ENCODE peak calls at places on chromosomes 7 and 10, in ten cellular contexts. A is CD8-positive, alpha-beta T cell; D is hepatocyte; G is fibroblast of lung; Q is WTC11; S is foreskin fibroblast; Z is left ventricle myocardium inferior; Y is AG09309; B is nephron progenitor cell; R is colonic mucosa. V is an unnamed sample.
A peak's percentile ranks its signal among the peaks of the same experiment; 100 is the strongest.

GRCh38 chr10:49518566-49518965 is 20.4 kb downstream of the ERCC6 start:
- DNase-seq in A (no peak), S (no peak), B (no peak), Q (no peak), G (no peak), D (no peak), R (no peak), Z (no peak), Y (no peak), V (no peak)

GRCh38 chr7:151058766-151059361 is 525 bp upstream of the SLC4A2 start:
- DNase-seq in S (peak; percentile 51), R (peak; percentile 44), D (peak; percentile 34), B (no peak), A (no peak), Z (no peak), G (no peak), Y (no peak), Q (no peak), V (no peak)

GRCh38 chr7:119270045-119270464 is 1002.9 kb upstream of the KCND2 start:
- DNase-seq in G (peak; percentile 77), Y (no peak), Q (peak; percentile 53), A (no peak), S (peak; percentile 42), R (peak; percentile 33), B (peak; percentile 57), D (peak; percentile 87), Z (no peak), V (peak; percentile 49)

GRCh38 chr10:108957681-108958080 is 965.6 kb downstream of the XPNPEP1 start:
- DNase-seq in A (no peak), G (peak; percentile 3), Z (no peak), Y (no peak), D (no peak), R (no peak), S (no peak), B (no peak), Q (no peak), V (no peak)

GRCh38 chr7:155916926-155917655 is 104.8 kb upstream of the SHH start:
- DNase-seq in Y (no peak), A (no peak), S (peak; percentile 3), Z (no peak), B (no peak), R (no peak), Q (no peak), D (peak; percentile 29), G (peak; percentile 69), V (no peak)

GRCh38 chr7:141785711-141786552 is 4.1 kb upstream of the TAS2R5 start:
- DNase-seq in Z (no peak), Q (no peak), R (no peak), Y (peak; percentile 11), G (peak; percentile 63), D (peak; percentile 55), S (peak; percentile 66), B (peak; percentile 17), A (peak; percentile 12), V (peak; percentile 15)

GRCh38 chr7:132270517-132270916 is 305.8 kb downstream of the PLXNA4 start:
- DNase-seq in R (no peak), A (no peak), Q (no peak), Z (no peak), B (peak; percentile 50), S (peak; percentile 18), D (peak; percentile 27), Y (no peak), G (peak; percentile 38), V (no peak)

GRCh38 chr7:130135208-130136205 is 65.2 kb downstream of the KLHDC10 start:
- DNase-seq in Y (no peak), R (no peak), Z (no peak), B (no peak), S (no peak), D (no peak), Q (no peak), A (no peak), G (no peak), V (no peak)

DNA sequence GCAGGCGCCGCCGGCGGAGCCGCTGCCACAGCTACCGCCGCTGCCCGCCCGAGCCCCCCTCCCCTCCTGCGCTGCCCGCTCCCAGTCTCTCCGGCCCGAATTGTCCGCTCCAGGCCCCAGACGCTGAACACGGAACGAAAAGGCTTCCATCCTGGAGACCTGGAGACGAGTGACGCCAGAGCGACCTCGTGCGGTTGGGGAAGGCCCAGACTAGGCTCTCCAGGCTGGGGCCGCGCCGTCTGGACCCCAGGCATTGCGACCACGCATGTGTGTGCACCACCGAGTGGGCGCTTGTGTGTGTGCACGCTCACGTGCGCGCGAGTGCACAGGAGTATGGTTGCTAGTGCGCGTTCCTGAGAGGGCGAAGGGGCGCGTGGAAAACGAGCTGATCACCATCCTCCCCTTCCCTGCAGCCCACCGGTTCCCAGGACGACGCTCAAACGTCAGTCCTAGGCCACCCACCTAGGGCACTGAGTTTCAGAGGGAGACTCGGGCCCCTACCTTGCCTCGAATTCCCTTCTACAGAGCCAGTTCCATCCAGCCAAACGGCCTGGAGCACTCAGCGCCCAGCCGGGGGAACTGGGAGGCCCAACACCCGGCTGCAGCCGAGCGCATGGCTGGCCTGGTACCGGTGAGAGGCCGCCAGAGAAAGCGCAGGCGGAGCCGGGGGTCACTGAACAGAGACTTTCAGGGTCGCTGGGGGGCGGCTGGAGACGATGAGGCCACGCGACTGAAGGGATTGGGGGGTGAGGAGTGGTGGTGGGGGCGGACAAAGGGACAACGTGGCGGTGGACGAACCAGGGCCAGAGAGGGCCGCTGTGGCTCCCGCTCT is 11.6 kb downstream of the LBX1 start:
- DNase-seq in S (peak; percentile 49), Q (peak; percentile 89), D (peak; percentile 76), B (peak; percentile 85), Y (no peak), G (peak; percentile 30), R (no peak), Z (no peak), A (no peak), V (peak; percentile 83)
- TF ChIP-seq CTCF in S (peak; percentile 21), Q (no peak), D (peak; percentile 52), B (peak; percentile 40), Y (peak; percentile 29), G (peak; percentile 34), R (no peak), Z (peak; percentile 21), A (no peak), V (peak; percentile 24)

DNA sequence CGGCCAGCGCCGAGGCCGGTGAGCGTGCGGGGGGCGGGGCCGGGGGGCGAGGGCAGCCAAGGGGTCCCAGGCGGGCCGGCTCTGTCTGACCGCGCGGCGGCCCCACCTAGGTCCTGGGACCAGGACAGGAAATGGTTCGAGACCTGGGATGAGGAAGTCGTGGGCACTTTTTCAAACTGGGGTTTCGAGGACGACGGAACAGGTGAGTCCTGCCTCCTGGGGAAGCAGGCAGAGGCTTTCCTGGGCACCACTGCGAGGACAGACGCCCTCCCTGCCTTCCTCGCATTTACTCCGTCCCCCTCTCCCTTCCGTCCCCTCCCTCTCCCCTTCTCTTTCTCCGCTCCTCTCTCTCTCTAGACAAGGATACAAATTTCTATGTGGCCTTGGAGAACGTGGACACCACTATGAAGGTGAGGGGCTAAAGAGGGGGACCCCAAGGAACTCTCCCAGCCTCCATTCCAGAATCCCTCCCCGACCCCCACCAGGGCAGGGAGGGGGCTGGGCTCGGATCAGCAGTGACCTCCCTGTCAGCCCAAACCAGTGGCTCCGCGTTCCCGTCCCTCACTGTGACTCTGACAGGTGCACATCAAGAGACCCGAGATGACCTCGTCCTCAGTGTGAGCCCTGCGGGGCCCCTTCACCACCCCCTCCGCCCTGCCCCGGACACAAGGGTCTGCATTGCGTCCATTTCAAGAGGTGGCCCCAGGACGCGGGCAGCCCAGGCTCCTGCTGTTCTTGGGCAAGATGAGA is 2.6 kb upstream of the MUC12 start:
- DNase-seq in B (no peak), G (no peak), A (no peak), Q (peak; percentile 39), S (no peak), D (no peak), Y (no peak), Z (no peak), R (no peak), V (no peak)
- TF ChIP-seq CTCF in B (no peak), G (no peak), A (no peak), Q (no peak), S (no peak), D (no peak), Y (no peak), Z (no peak), R (no peak), V (peak; percentile 43)

DNA sequence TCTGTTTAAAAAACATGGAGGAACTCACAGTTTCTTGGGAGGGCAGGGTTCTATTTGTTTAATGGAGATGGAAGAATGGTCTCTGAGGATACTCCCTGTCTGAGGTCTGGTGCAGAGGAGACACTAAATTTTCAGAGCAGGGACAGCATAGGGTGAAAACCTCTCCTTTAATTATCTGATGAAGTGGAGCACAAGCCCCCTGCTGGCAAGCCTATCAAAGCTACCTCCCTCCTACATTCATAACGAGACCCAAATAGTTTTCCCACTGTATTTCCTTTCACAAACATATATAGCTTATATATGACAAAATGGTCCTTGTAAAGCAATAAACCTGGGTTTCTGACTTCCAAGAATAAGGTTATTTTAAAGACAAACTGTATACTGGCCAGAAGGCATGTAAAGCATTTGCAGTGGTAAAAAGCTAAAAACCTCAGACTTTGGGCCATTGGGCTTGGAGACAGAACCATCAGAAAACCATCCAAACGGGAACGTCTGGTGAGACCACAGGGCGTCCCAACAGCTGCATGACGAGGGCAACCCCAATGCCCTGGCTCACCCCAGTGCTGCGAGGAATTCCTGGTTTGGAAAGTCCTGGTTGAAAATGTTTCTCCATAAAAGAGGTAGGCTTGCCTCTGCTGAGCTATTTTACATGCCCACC is 201.3 kb downstream of the FANK1 start:
- DNase-seq in R (no peak), Z (no peak), Q (no peak), B (no peak), G (no peak), A (no peak), D (no peak), S (no peak), Y (no peak), V (no peak)
- TF ChIP-seq CTCF in R (no peak), Z (peak; percentile 30), Q (no peak), B (no peak), G (no peak), A (no peak), D (no peak), S (no peak), Y (peak; percentile 12), V (no peak)

GRCh38 chr10:65325913-65326312 is 1599.9 kb upstream of the LRRTM3 start:
- DNase-seq in Q (peak; percentile 20), R (no peak), Y (no peak), G (no peak), Z (no peak), A (no peak), S (no peak), B (no peak), D (no peak), V (no peak)

GRCh38 chr10:65323802-65324201 is 1602.0 kb upstream of the LRRTM3 start:
- DNase-seq in A (no peak), Q (no peak), B (no peak), G (no peak), R (no peak), S (no peak), Z (no peak), D (no peak), Y (no peak), V (no peak)

GRCh38 chr10:65319493-65319892 is 1606.3 kb upstream of the LRRTM3 start:
- DNase-seq in Q (no peak), R (no peak), B (no peak), G (no peak), Z (no peak), A (no peak), S (no peak), D (no peak), Y (no peak), V (no peak)

DNA sequence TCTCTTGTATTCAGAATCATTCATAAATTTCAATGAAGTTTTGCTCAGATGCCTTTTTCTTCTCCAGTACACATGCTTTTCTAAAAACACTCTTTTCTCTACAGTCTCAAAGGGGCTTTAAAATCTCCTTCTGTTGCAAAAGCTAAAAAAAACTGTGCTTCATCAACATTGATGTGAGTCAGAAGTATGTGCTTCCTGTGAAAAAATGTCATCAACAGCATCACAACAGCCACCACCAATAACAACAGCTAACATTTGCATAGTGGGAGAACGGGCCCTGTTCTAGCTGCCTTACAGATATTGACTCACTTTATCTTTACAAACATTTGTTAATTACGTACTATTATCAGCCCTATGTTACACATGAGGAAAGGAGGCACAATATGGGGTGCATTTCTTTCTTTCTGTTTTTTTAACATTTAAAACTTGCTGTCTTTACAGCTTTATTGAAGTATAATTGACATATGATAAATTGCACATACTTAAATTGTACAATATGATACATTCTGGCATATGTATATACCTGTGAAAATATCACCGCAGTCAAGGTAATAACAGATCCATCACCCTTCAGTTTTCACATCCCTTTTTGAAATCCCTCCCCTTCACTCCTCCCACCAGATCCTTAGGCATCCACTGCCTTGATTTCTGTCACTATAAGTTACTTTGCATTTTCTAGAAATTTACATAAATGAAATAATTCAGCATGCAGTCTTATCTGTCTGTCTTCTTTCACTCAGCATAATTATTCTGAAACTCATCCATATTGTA is 1605.4 kb upstream of the LRRTM3 start:
- DNase-seq in D (no peak), A (no peak), Q (no peak), G (no peak), R (no peak), B (no peak), Y (no peak), S (no peak), Z (no peak), V (no peak)
- TF ChIP-seq CTCF in D (no peak), A (no peak), Q (no peak), G (no peak), R (no peak), B (no peak), Y (no peak), S (no peak), Z (no peak), V (no peak)